ENCODE peak calls at places on chromosomes 3 and 15, in seven cellular contexts. T is cardiac fibroblast, G is GM13977, B is left lung, A is dorsolateral prefrontal cortex, H is GM10248, W is epithelial cell of esophagus. U is an unnamed sample.

GRCh38 chr3:43079536-43080332 is 26.1 kb downstream of the POMGNT2 start:
- DNase-seq in W (no peak), T (no peak), H (no peak), B (no peak), G (no peak), A (no peak), U (no peak)

GRCh38 chr3:65995030-65995429 is 43.7 kb downstream of the MAGI1 start:
- DNase-seq in H (no peak), G (no peak), W (peak; percentile 75), T (peak; percentile 41), B (no peak), A (no peak), U (no peak)

GRCh38 chr15:66621491-66622467 is 56.0 kb upstream of the LCTL start:
- DNase-seq in T (peak; percentile 70), G (no peak), W (no peak), H (no peak), A (no peak), B (no peak), U (no peak)

GRCh38 chr15:31485431-31485830 is 158.8 kb downstream of the KLF13 start:
- DNase-seq in G (no peak), W (no peak), T (no peak), H (no peak), B (no peak), A (no peak), U (no peak)

GRCh38 chr15:37014137-37014536 is 86.2 kb downstream of the MEIS2 start:
- DNase-seq in T (peak; percentile 70), B (no peak), G (no peak), H (no peak), W (no peak), A (no peak), U (no peak)

GRCh38 chr15:40493089-40493840 is 22.5 kb downstream of the CHST14 start:
- DNase-seq in W (peak; percentile 84), A (no peak), H (no peak), G (no peak), B (no peak), T (no peak), U (no peak)

GRCh38 chr3:48086736-48087470 is 70.7 kb upstream of the MAP4 start:
- DNase-seq in H (no peak), B (no peak), W (peak; percentile 69), A (no peak), T (peak; percentile 31), G (no peak), U (no peak)

GRCh38 chr15:58770519-58770856 is 614 bp upstream of the MINDY2 start:
- DNase-seq in H (peak; percentile 51), B (no peak), T (peak; percentile 89), W (peak; percentile 44), G (peak; percentile 70), A (no peak), U (no peak)

GRCh38 chr15:54150255-54150654 is 172.0 kb downstream of the UNC13C start:
- DNase-seq in W (no peak), H (no peak), A (no peak), G (no peak), B (no peak), T (no peak), U (no peak)

GRCh38 chr3:48077835-48078234 is 61.6 kb upstream of the MAP4 start:
- DNase-seq in G (no peak), B (no peak), H (no peak), A (no peak), T (peak; percentile 83), W (peak; percentile 27), U (no peak)

GRCh38 chr15:70013647-70014310 is 83.9 kb downstream of the TLE3 start:
- DNase-seq in T (no peak), B (no peak), G (no peak), W (no peak), A (no peak), H (no peak), U (no peak)

GRCh38 chr15:78197632-78198031 is 36.7 kb downstream of the ACSBG1 start:
- DNase-seq in T (no peak), B (no peak), A (no peak), H (no peak), W (no peak), G (no peak), U (no peak)

GRCh38 chr15:50764331-50765201 is 940 bp downstream of the SPPL2A start:
- DNase-seq in W (no peak), H (peak; percentile 76), A (no peak), T (peak; percentile 20), G (peak; percentile 77), B (no peak), U (no peak)

GRCh38 chr15:59284768-59285368 is 78.2 kb downstream of the LDHAL6B start:
- DNase-seq in B (no peak), G (no peak), W (no peak), T (no peak), A (no peak), H (no peak), U (no peak)

GRCh38 chr15:82870727-82871576 is 61.5 kb downstream of the WHAMM start:
- DNase-seq in W (no peak), B (no peak), T (peak; percentile 25), H (no peak), G (no peak), A (no peak), U (no peak)

GRCh38 chr15:77025471-77025901 is 30.6 kb downstream of the PSTPIP1 start:
- DNase-seq in T (no peak), G (no peak), W (no peak), A (peak; percentile 18), H (no peak), B (peak; percentile 22), U (no peak)

GRCh38 chr3:141881702-141882101 is 5.3 kb downstream of the ATP1B3 start:
- DNase-seq in A (no peak), W (no peak), T (no peak), G (no peak), H (no peak), B (no peak), U (no peak)

GRCh38 chr3:146912233-146913015 is 307.3 kb upstream of the PLSCR5 start:
- DNase-seq in G (no peak), H (no peak), B (no peak), W (no peak), A (no peak), T (no peak), U (no peak)
- TF ChIP-seq CTCF in G (no peak), H (no peak), B (no peak), W (no peak), A (no peak), T (no peak), U (no peak)

GRCh38 chr15:74545061-74545460 is 4.0 kb downstream of the ARID3B start:
- DNase-seq in A (no peak), G (no peak), T (no peak), H (no peak), B (no peak), W (no peak), U (no peak)

GRCh38 chr15:74543043-74543422 is 2.0 kb downstream of the ARID3B start:
- DNase-seq in B (no peak), A (no peak), H (no peak), T (no peak), G (no peak), W (no peak), U (no peak)

GRCh38 chr15:74542192-74543042 is 1.4 kb downstream of the ARID3B start:
- DNase-seq in A (no peak), T (no peak), W (peak; percentile 88), B (no peak), H (no peak), G (no peak), U (no peak)

GRCh38 chr15:74541494-74542191 is 623 bp downstream of the ARID3B start:
- DNase-seq in T (peak; percentile 16), B (peak; percentile 40), H (peak; percentile 80), A (peak; percentile 42), W (peak; percentile 76), G (peak; percentile 83), U (peak; percentile 24)

GRCh38 chr15:74543583-74543982 is 2.6 kb downstream of the ARID3B start:
- DNase-seq in A (no peak), H (no peak), T (no peak), G (no peak), B (no peak), W (no peak), U (no peak)
- TF ChIP-seq CTCF in A (no peak), H (peak; percentile 41), T (no peak), G (peak; percentile 29), B (no peak), W (peak; percentile 43), U (no peak)

DNA sequence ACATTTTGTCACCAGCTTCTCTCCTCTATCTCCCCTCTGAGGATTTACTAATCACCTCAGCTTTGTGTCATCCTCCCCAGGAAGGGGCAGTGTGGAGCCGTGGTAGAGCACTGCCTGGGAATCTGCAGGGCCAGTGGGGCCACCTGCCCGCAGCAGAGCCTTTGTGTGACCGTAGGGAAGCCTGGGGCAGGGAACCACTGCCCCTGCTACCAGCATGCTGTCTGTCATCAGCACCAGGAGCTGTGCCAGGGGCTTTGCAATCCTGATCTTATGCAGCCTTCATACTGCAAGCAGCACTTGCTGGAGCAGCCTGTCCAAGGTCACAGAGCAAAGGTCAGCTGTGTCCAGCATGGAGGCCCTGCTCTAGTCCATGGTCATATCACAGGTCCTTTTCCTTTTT is 170.2 kb upstream of the IL12A start:
- DNase-seq in B (no peak), T (no peak), H (no peak), W (no peak), A (peak; percentile 50), G (no peak), U (peak; percentile 51)
- TF ChIP-seq CTCF in B (no peak), T (no peak), H (no peak), W (no peak), A (peak; percentile 8), G (peak; percentile 23), U (no peak)

GRCh38 chr3:134453631-134454030 is 32.2 kb downstream of the ANAPC13 start:
- DNase-seq in T (no peak), A (no peak), W (no peak), B (no peak), H (no peak), G (no peak), U (no peak)
- TF ChIP-seq CTCF in T (no peak), A (no peak), W (peak; percentile 20), B (no peak), H (no peak), G (no peak), U (no peak)

GRCh38 chr3:169764453-169765280 is at the start of gene TERC:
- DNase-seq in A (peak; percentile 83), G (peak; percentile 85), B (peak; percentile 94), H (peak; percentile 85), T (peak; percentile 94), W (peak; percentile 90), U (peak; percentile 94)
- TF ChIP-seq CTCF in A (no peak), G (no peak), B (peak; percentile 5), H (no peak), T (no peak), W (no peak), U (no peak)

DNA sequence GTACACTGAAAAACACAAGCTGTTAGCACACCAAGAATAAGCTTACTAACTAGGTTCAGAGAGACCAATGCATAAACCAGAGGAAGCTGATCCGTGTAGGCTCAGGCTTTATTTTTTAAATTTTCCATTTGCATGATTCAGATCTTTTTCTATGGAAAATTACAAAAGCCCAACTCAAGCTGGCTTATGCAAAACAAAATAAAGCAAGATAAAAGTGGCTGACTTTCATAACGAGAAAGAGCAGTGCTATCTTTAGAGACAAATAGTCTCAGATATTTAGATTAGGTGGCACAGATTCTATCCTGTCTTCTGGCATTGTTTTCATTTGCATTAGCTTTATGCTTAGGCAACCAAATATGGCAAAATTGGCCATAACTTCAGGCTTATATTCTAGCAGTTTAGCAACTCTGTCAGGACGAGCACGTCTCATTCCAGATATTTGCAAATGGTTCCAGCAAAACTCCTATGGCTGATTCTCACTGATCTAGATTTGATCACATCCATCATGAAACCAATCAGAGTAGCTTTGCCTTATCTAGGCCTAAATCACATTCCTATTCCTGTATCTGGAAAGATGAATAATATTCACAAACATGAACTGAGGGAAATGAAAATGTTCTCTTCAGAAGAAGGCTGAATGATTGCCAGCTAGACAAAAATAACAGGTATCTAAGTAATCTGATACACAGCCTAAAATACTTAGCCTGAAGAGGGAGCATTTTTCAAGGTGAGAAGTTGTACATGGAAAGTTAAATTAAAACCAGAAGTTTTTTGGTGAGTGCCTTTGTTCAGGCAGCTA is 216.4 kb upstream of the DPPA4 start:
- DNase-seq in H (no peak), W (peak; percentile 11), B (no peak), T (no peak), G (no peak), A (no peak), U (no peak)
- TF ChIP-seq CTCF in H (no peak), W (peak; percentile 29), B (no peak), T (no peak), G (no peak), A (no peak), U (no peak)